ENCODE peak calls at places on chromosome 13, in six cellular contexts. N is ascending aorta; X is CD4-positive, alpha-beta T cell; Z is testis; H is HFF-Myc; B is psoas muscle. O is an unnamed sample.
A peak's percentile ranks its signal among the peaks of the same experiment; 100 is the strongest.

GRCh38 chr13:110250258-110250891 is 56.6 kb downstream of the COL4A1 start:
- DNase-seq in N (no peak), X (no peak), Z (peak; percentile 49), H (peak; percentile 50), B (peak; percentile 89), O (peak; percentile 35)

GRCh38 chr13:107095876-107096275 is 527.9 kb upstream of the ARGLU1 start:
- DNase-seq in N (no peak), X (no peak), Z (no peak), H (no peak), B (no peak), O (no peak)

GRCh38 chr13:110676511-110677204 is 29.3 kb downstream of the CARS2 start:
- DNase-seq in N (peak; percentile 14), X (no peak), Z (no peak), H (no peak), B (no peak), O (no peak)

GRCh38 chr13:73677041-73677589 is 457.1 kb downstream of the KLF12 start:
- DNase-seq in N (no peak), X (no peak), Z (no peak), H (no peak), B (no peak), O (no peak)

GRCh38 chr13:71813187-71813586 is 53.8 kb downstream of the DACH1 start:
- DNase-seq in N (no peak), X (no peak), Z (no peak), H (no peak), B (no peak), O (no peak)

GRCh38 chr13:80553041-80553440 is 212.1 kb upstream of the SPRY2 start:
- DNase-seq in N (no peak), X (no peak), Z (no peak), H (no peak), B (no peak), O (no peak)

GRCh38 chr13:94556646-94557045 is 39.3 kb downstream of the TGDS start:
- DNase-seq in N (no peak), X (no peak), Z (no peak), H (no peak), B (no peak), O (no peak)

GRCh38 chr13:71240906-71241305 is 626.1 kb downstream of the DACH1 start:
- DNase-seq in N (no peak), X (no peak), Z (no peak), H (no peak), B (no peak), O (no peak)

GRCh38 chr13:38045278-38046048 is 175.9 kb upstream of the TRPC4 start:
- DNase-seq in N (no peak), X (no peak), Z (no peak), H (peak; percentile 17), B (no peak), O (no peak)

GRCh38 chr13:93984876-93985275 is 494.6 kb downstream of the DCT start:
- DNase-seq in N (no peak), X (no peak), Z (no peak), H (no peak), B (no peak), O (no peak)

GRCh38 chr13:108835082-108835481 is 205.7 kb downstream of the MYO16 start:
- DNase-seq in N (no peak), X (no peak), Z (no peak), H (no peak), B (no peak), O (no peak)

GRCh38 chr13:104592545-104593250 is 1526.5 kb upstream of the SLC10A2 start:
- DNase-seq in N (no peak), X (no peak), Z (no peak), H (no peak), B (no peak), O (no peak)

GRCh38 chr13:23578411-23579071 is 8.3 kb downstream of the TNFRSF19 start:
- DNase-seq in N (no peak), X (peak; percentile 56), Z (peak; percentile 78), H (peak; percentile 41), B (peak; percentile 87), O (peak; percentile 74)

GRCh38 chr13:94313321-94313720 is 166.2 kb downstream of the DCT start:
- DNase-seq in N (no peak), X (no peak), Z (no peak), H (no peak), B (no peak), O (no peak)

GRCh38 chr13:45238945-45239795 is 38.3 kb upstream of the KCTD4 start:
- DNase-seq in N (no peak), X (no peak), Z (no peak), H (no peak), B (no peak), O (no peak)

GRCh38 chr13:67273001-67273400 is 42.9 kb upstream of the PCDH9 start:
- DNase-seq in N (no peak), X (no peak), Z (no peak), H (no peak), B (no peak), O (no peak)

GRCh38 chr13:45728759-45729158 is 26.6 kb downstream of the CBY2 start:
- DNase-seq in N (no peak), X (no peak), Z (no peak), H (no peak), B (no peak), O (no peak)

GRCh38 chr13:36108342-36108741 is 22.8 kb downstream of the DCLK1 start:
- DNase-seq in N (no peak), X (no peak), Z (no peak), H (no peak), B (no peak), O (no peak)

GRCh38 chr13:111903143-111903542 is 163.8 kb upstream of the SOX1 start:
- DNase-seq in N (no peak), X (no peak), Z (no peak), H (no peak), B (no peak), O (no peak)

GRCh38 chr13:96850538-96850937 is 143.7 kb downstream of the OXGR1 start:
- DNase-seq in N (no peak), X (no peak), Z (no peak), H (no peak), B (no peak), O (no peak)

GRCh38 chr13:24693862-24694471 is 13.8 kb downstream of the ATP12A start:
- DNase-seq in N (no peak), X (peak; percentile 17), Z (peak; percentile 59), H (no peak), B (peak; percentile 36), O (no peak)

GRCh38 chr13:71237332-71237731 is 629.7 kb downstream of the DACH1 start:
- DNase-seq in N (no peak), X (no peak), Z (no peak), H (no peak), B (no peak), O (no peak)

GRCh38 chr13:111090169-111090568 is 24.9 kb upstream of the ARHGEF7 start:
- DNase-seq in N (no peak), X (no peak), Z (no peak), H (no peak), B (no peak), O (no peak)

GRCh38 chr13:44249439-44249838 is 124.2 kb upstream of the SERP2 start:
- DNase-seq in N (no peak), X (no peak), Z (peak; percentile 75), H (peak; percentile 56), B (peak; percentile 78), O (no peak)

GRCh38 chr13:103255587-103256301 is 189.5 kb upstream of the SLC10A2 start:
- DNase-seq in N (no peak), X (no peak), Z (no peak), H (no peak), B (no peak), O (no peak)

GRCh38 chr13:80050252-80050651 is 290.7 kb downstream of the SPRY2 start:
- DNase-seq in N (no peak), X (no peak), Z (no peak), H (no peak), B (no peak), O (no peak)

GRCh38 chr13:92716749-92717148 is 509.9 kb upstream of the GPC6 start:
- DNase-seq in N (no peak), X (no peak), Z (no peak), H (peak; percentile 5), B (no peak), O (no peak)

GRCh38 chr13:28953714-28954113 is 133.6 kb downstream of the MTUS2 start:
- DNase-seq in N (no peak), X (no peak), Z (no peak), H (no peak), B (no peak), O (no peak)
- TF ChIP-seq CTCF in N (no peak), X (no peak), Z (no peak), H (no peak), B (no peak), O (no peak)

GRCh38 chr13:31964168-31964567 is 67.4 kb upstream of the FRY start:
- DNase-seq in N (no peak), X (no peak), Z (no peak), H (no peak), B (no peak), O (no peak)

GRCh38 chr13:31970237-31970930 is 61.2 kb upstream of the FRY start:
- DNase-seq in N (no peak), X (no peak), Z (no peak), H (no peak), B (no peak), O (no peak)

GRCh38 chr13:31968473-31968872 is 63.1 kb upstream of the FRY start:
- DNase-seq in N (no peak), X (no peak), Z (peak; percentile 31), H (no peak), B (no peak), O (no peak)

GRCh38 chr13:31965361-31966066 is 66.1 kb upstream of the FRY start:
- DNase-seq in N (no peak), X (no peak), Z (no peak), H (no peak), B (no peak), O (no peak)

DNA sequence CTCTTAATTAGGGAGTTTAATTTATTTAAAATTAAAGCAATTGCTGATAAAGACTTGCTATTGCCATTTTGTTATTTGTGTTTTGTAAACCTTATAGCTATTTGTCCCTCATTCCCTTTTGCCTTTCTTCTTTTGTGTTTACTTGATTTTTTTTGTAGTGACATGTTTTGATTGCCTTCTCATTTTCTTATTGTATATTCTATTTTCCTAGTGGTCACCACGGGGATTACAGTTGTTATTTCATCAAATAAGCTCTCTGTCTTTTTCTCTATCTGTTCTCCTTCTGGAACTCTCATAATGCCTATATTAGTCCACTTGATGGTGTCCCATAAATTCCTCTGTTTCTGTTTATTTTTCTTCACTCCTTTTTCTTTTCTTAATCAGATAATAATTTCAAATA is 64.4 kb upstream of the FRY start:
- DNase-seq in N (no peak), X (no peak), Z (no peak), H (no peak), B (no peak), O (no peak)
- TF ChIP-seq CTCF in N (no peak), X (no peak), Z (no peak), H (no peak), B (no peak), O (peak; percentile 75)

GRCh38 chr13:84574851-84575250 is 692.6 kb upstream of the SLITRK1 start:
- DNase-seq in N (no peak), X (no peak), Z (no peak), H (no peak), B (no peak), O (no peak)
- TF ChIP-seq CTCF in N (no peak), X (no peak), Z (no peak), H (no peak), B (no peak), O (peak; percentile 22)

DNA sequence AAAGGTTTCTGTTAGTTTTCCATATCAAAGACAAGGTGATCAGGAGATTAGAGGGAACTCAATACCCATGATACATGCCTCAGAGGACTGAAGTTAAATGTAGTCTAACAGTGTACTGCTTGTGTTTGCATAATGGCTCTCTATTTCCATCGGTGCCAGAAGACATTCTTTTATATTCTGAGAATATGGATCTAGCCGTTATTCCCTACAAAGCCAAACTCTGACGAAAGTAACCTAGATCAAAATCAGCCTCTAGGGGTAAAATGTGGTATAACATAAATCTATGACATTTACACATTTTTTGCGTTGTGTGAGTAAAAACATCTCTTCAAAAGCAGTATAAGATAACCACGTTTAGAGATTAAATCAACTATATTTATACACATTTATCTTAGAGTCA is 2232.7 kb downstream of the PCDH9 start:
- DNase-seq in N (no peak), X (no peak), Z (no peak), H (no peak), B (no peak), O (no peak)
- TF ChIP-seq CTCF in N (no peak), X (no peak), Z (no peak), H (no peak), B (no peak), O (peak; percentile 21)